ENCODE peak calls at places on chromosomes 6 and 20, in nine cellular contexts. One of them, this sample, is unnamed.

GRCh38 chr6:87914637-87915395 is 132.8 kb upstream of the SPACA1 start:
- DNase-seq in M059J: no peak
- DNase-seq in activated CD8-positive, alpha-beta memory T cell treated with anti-CD3 and anti-CD28 coated beads for 1 hour: no peak
- DNase-seq in stimulated activated CD8-positive, alpha-beta memory T cell treated with anti-CD3 and anti-CD28 coated beads, Interleukin-15, amount 100 ng/mL, for 48 hours: no peak
- DNase-seq in CD4-positive, alpha-beta memory T cell: no peak
- DNase-seq in brain microvascular endothelial cell: peak
- DNase-seq in EL: no peak
- DNase-seq in ACHN: no peak
- DNase-seq in pancreas: no peak
- DNase-seq in this sample: peak

GRCh38 chr6:157987788-157988699 is 6.4 kb downstream of the SYNJ2 start:
- DNase-seq in stimulated activated CD8-positive, alpha-beta memory T cell treated with anti-CD3 and anti-CD28 coated beads, Interleukin-15, amount 100 ng/mL, for 48 hours: no peak
- DNase-seq in ACHN: no peak
- DNase-seq in CD4-positive, alpha-beta memory T cell: no peak
- DNase-seq in pancreas: no peak
- DNase-seq in M059J: no peak
- DNase-seq in activated CD8-positive, alpha-beta memory T cell treated with anti-CD3 and anti-CD28 coated beads for 1 hour: no peak
- DNase-seq in brain microvascular endothelial cell: no peak
- DNase-seq in EL: no peak
- DNase-seq in this sample: no peak

GRCh38 chr6:143262859-143263258 is 187.6 kb downstream of the ADAT2 start:
- DNase-seq in EL: no peak
- DNase-seq in M059J: no peak
- DNase-seq in CD4-positive, alpha-beta memory T cell: no peak
- DNase-seq in ACHN: no peak
- DNase-seq in activated CD8-positive, alpha-beta memory T cell treated with anti-CD3 and anti-CD28 coated beads for 1 hour: no peak
- DNase-seq in stimulated activated CD8-positive, alpha-beta memory T cell treated with anti-CD3 and anti-CD28 coated beads, Interleukin-15, amount 100 ng/mL, for 48 hours: no peak
- DNase-seq in pancreas: no peak
- DNase-seq in brain microvascular endothelial cell: no peak
- DNase-seq in this sample: no peak

GRCh38 chr20:6767536-6768227 is at the start of gene BMP2:
- DNase-seq in stimulated activated CD8-positive, alpha-beta memory T cell treated with anti-CD3 and anti-CD28 coated beads, Interleukin-15, amount 100 ng/mL, for 48 hours: no peak
- DNase-seq in CD4-positive, alpha-beta memory T cell: no peak
- DNase-seq in pancreas: peak
- DNase-seq in M059J: peak
- DNase-seq in ACHN: peak
- DNase-seq in activated CD8-positive, alpha-beta memory T cell treated with anti-CD3 and anti-CD28 coated beads for 1 hour: no peak
- DNase-seq in brain microvascular endothelial cell: peak
- DNase-seq in EL: peak
- DNase-seq in this sample: peak

GRCh38 chr6:142297996-142298753 is 3.6 kb upstream of the ADGRG6 start:
- DNase-seq in pancreas: no peak
- DNase-seq in EL: peak
- DNase-seq in CD4-positive, alpha-beta memory T cell: no peak
- DNase-seq in activated CD8-positive, alpha-beta memory T cell treated with anti-CD3 and anti-CD28 coated beads for 1 hour: no peak
- DNase-seq in stimulated activated CD8-positive, alpha-beta memory T cell treated with anti-CD3 and anti-CD28 coated beads, Interleukin-15, amount 100 ng/mL, for 48 hours: no peak
- DNase-seq in brain microvascular endothelial cell: peak
- DNase-seq in ACHN: peak
- DNase-seq in M059J: peak
- DNase-seq in this sample: peak

GRCh38 chr20:1005452-1006027 is 3.4 kb upstream of the RSPO4 start:
- DNase-seq in EL: peak
- DNase-seq in CD4-positive, alpha-beta memory T cell: peak
- DNase-seq in stimulated activated CD8-positive, alpha-beta memory T cell treated with anti-CD3 and anti-CD28 coated beads, Interleukin-15, amount 100 ng/mL, for 48 hours: no peak
- DNase-seq in ACHN: peak
- DNase-seq in activated CD8-positive, alpha-beta memory T cell treated with anti-CD3 and anti-CD28 coated beads for 1 hour: no peak
- DNase-seq in M059J: peak
- DNase-seq in pancreas: no peak
- DNase-seq in brain microvascular endothelial cell: peak
- DNase-seq in this sample: no peak

GRCh38 chr20:57335392-57335791 is 5.8 kb downstream of the SPO11 start:
- DNase-seq in brain microvascular endothelial cell: no peak
- DNase-seq in M059J: peak
- DNase-seq in stimulated activated CD8-positive, alpha-beta memory T cell treated with anti-CD3 and anti-CD28 coated beads, Interleukin-15, amount 100 ng/mL, for 48 hours: no peak
- DNase-seq in EL: no peak
- DNase-seq in activated CD8-positive, alpha-beta memory T cell treated with anti-CD3 and anti-CD28 coated beads for 1 hour: no peak
- DNase-seq in ACHN: peak
- DNase-seq in pancreas: no peak
- DNase-seq in CD4-positive, alpha-beta memory T cell: no peak
- DNase-seq in this sample: no peak

GRCh38 chr20:53609501-53610445 is 16.1 kb upstream of the ZNF217 start:
- DNase-seq in stimulated activated CD8-positive, alpha-beta memory T cell treated with anti-CD3 and anti-CD28 coated beads, Interleukin-15, amount 100 ng/mL, for 48 hours: peak
- DNase-seq in CD4-positive, alpha-beta memory T cell: peak
- DNase-seq in EL: peak
- DNase-seq in ACHN: no peak
- DNase-seq in brain microvascular endothelial cell: no peak
- DNase-seq in pancreas: peak
- DNase-seq in M059J: peak
- DNase-seq in activated CD8-positive, alpha-beta memory T cell treated with anti-CD3 and anti-CD28 coated beads for 1 hour: peak
- DNase-seq in this sample: no peak

GRCh38 chr20:17871861-17872260 is 96.7 kb downstream of the SNX5 start:
- DNase-seq in stimulated activated CD8-positive, alpha-beta memory T cell treated with anti-CD3 and anti-CD28 coated beads, Interleukin-15, amount 100 ng/mL, for 48 hours: no peak
- DNase-seq in pancreas: no peak
- DNase-seq in activated CD8-positive, alpha-beta memory T cell treated with anti-CD3 and anti-CD28 coated beads for 1 hour: no peak
- DNase-seq in CD4-positive, alpha-beta memory T cell: no peak
- DNase-seq in EL: no peak
- DNase-seq in brain microvascular endothelial cell: no peak
- DNase-seq in ACHN: no peak
- DNase-seq in M059J: no peak
- DNase-seq in this sample: no peak

GRCh38 chr20:51661609-51662178 is 106.5 kb downstream of the ATP9A start:
- DNase-seq in CD4-positive, alpha-beta memory T cell: peak
- DNase-seq in stimulated activated CD8-positive, alpha-beta memory T cell treated with anti-CD3 and anti-CD28 coated beads, Interleukin-15, amount 100 ng/mL, for 48 hours: peak
- DNase-seq in ACHN: no peak
- DNase-seq in brain microvascular endothelial cell: no peak
- DNase-seq in activated CD8-positive, alpha-beta memory T cell treated with anti-CD3 and anti-CD28 coated beads for 1 hour: no peak
- DNase-seq in pancreas: no peak
- DNase-seq in M059J: peak
- DNase-seq in EL: peak
- DNase-seq in this sample: peak

GRCh38 chr6:7891098-7891872 is 19.3 kb downstream of the TXNDC5 start:
- DNase-seq in activated CD8-positive, alpha-beta memory T cell treated with anti-CD3 and anti-CD28 coated beads for 1 hour: no peak
- DNase-seq in EL: no peak
- DNase-seq in stimulated activated CD8-positive, alpha-beta memory T cell treated with anti-CD3 and anti-CD28 coated beads, Interleukin-15, amount 100 ng/mL, for 48 hours: no peak
- DNase-seq in brain microvascular endothelial cell: no peak
- DNase-seq in CD4-positive, alpha-beta memory T cell: no peak
- DNase-seq in pancreas: no peak
- DNase-seq in ACHN: no peak
- DNase-seq in M059J: no peak
- DNase-seq in this sample: no peak

GRCh38 chr6:154496191-154496590 is 14.3 kb downstream of the CNKSR3 start:
- DNase-seq in pancreas: no peak
- DNase-seq in CD4-positive, alpha-beta memory T cell: no peak
- DNase-seq in stimulated activated CD8-positive, alpha-beta memory T cell treated with anti-CD3 and anti-CD28 coated beads, Interleukin-15, amount 100 ng/mL, for 48 hours: no peak
- DNase-seq in ACHN: no peak
- DNase-seq in M059J: no peak
- DNase-seq in activated CD8-positive, alpha-beta memory T cell treated with anti-CD3 and anti-CD28 coated beads for 1 hour: no peak
- DNase-seq in EL: no peak
- DNase-seq in brain microvascular endothelial cell: no peak
- DNase-seq in this sample: no peak

GRCh38 chr6:31178143-31179041 is 7.9 kb upstream of the POU5F1 start:
- DNase-seq in EL: peak
- DNase-seq in activated CD8-positive, alpha-beta memory T cell treated with anti-CD3 and anti-CD28 coated beads for 1 hour: no peak
- DNase-seq in ACHN: no peak
- DNase-seq in CD4-positive, alpha-beta memory T cell: no peak
- DNase-seq in brain microvascular endothelial cell: no peak
- DNase-seq in stimulated activated CD8-positive, alpha-beta memory T cell treated with anti-CD3 and anti-CD28 coated beads, Interleukin-15, amount 100 ng/mL, for 48 hours: no peak
- DNase-seq in M059J: no peak
- DNase-seq in pancreas: no peak
- DNase-seq in this sample: no peak

GRCh38 chr6:2026133-2026532 is 219.3 kb downstream of the GMDS start:
- DNase-seq in M059J: peak
- DNase-seq in CD4-positive, alpha-beta memory T cell: no peak
- DNase-seq in activated CD8-positive, alpha-beta memory T cell treated with anti-CD3 and anti-CD28 coated beads for 1 hour: no peak
- DNase-seq in stimulated activated CD8-positive, alpha-beta memory T cell treated with anti-CD3 and anti-CD28 coated beads, Interleukin-15, amount 100 ng/mL, for 48 hours: no peak
- DNase-seq in EL: no peak
- DNase-seq in brain microvascular endothelial cell: no peak
- DNase-seq in ACHN: no peak
- DNase-seq in pancreas: no peak
- DNase-seq in this sample: no peak

GRCh38 chr20:32902456-32903420 is 44.0 kb downstream of the EFCAB8 start:
- DNase-seq in activated CD8-positive, alpha-beta memory T cell treated with anti-CD3 and anti-CD28 coated beads for 1 hour: peak
- DNase-seq in CD4-positive, alpha-beta memory T cell: peak
- DNase-seq in brain microvascular endothelial cell: peak
- DNase-seq in pancreas: peak
- DNase-seq in M059J: peak
- DNase-seq in stimulated activated CD8-positive, alpha-beta memory T cell treated with anti-CD3 and anti-CD28 coated beads, Interleukin-15, amount 100 ng/mL, for 48 hours: peak
- DNase-seq in ACHN: peak
- DNase-seq in EL: peak
- DNase-seq in this sample: peak

GRCh38 chr20:46928580-46929132 is 34.0 kb downstream of the EYA2 start:
- DNase-seq in ACHN: no peak
- DNase-seq in pancreas: no peak
- DNase-seq in stimulated activated CD8-positive, alpha-beta memory T cell treated with anti-CD3 and anti-CD28 coated beads, Interleukin-15, amount 100 ng/mL, for 48 hours: no peak
- DNase-seq in activated CD8-positive, alpha-beta memory T cell treated with anti-CD3 and anti-CD28 coated beads for 1 hour: no peak
- DNase-seq in M059J: peak
- DNase-seq in EL: peak
- DNase-seq in brain microvascular endothelial cell: no peak
- DNase-seq in CD4-positive, alpha-beta memory T cell: no peak
- DNase-seq in this sample: peak

GRCh38 chr6:34522740-34523139 is 33.4 kb downstream of the SPDEF start:
- DNase-seq in brain microvascular endothelial cell: no peak
- DNase-seq in ACHN: no peak
- DNase-seq in pancreas: no peak
- DNase-seq in activated CD8-positive, alpha-beta memory T cell treated with anti-CD3 and anti-CD28 coated beads for 1 hour: no peak
- DNase-seq in stimulated activated CD8-positive, alpha-beta memory T cell treated with anti-CD3 and anti-CD28 coated beads, Interleukin-15, amount 100 ng/mL, for 48 hours: no peak
- DNase-seq in CD4-positive, alpha-beta memory T cell: no peak
- DNase-seq in EL: no peak
- DNase-seq in M059J: no peak
- DNase-seq in this sample: no peak

GRCh38 chr6:146700078-146700686 is 101.4 kb downstream of the ADGB start:
- DNase-seq in brain microvascular endothelial cell: peak
- DNase-seq in activated CD8-positive, alpha-beta memory T cell treated with anti-CD3 and anti-CD28 coated beads for 1 hour: no peak
- DNase-seq in M059J: peak
- DNase-seq in stimulated activated CD8-positive, alpha-beta memory T cell treated with anti-CD3 and anti-CD28 coated beads, Interleukin-15, amount 100 ng/mL, for 48 hours: no peak
- DNase-seq in ACHN: peak
- DNase-seq in EL: peak
- DNase-seq in CD4-positive, alpha-beta memory T cell: peak
- DNase-seq in pancreas: peak
- DNase-seq in this sample: peak

GRCh38 chr6:143556529-143556928 is 45.0 kb upstream of the FUCA2 start:
- DNase-seq in EL: peak
- DNase-seq in M059J: peak
- DNase-seq in ACHN: peak
- DNase-seq in activated CD8-positive, alpha-beta memory T cell treated with anti-CD3 and anti-CD28 coated beads for 1 hour: no peak
- DNase-seq in CD4-positive, alpha-beta memory T cell: no peak
- DNase-seq in pancreas: no peak
- DNase-seq in brain microvascular endothelial cell: peak
- DNase-seq in stimulated activated CD8-positive, alpha-beta memory T cell treated with anti-CD3 and anti-CD28 coated beads, Interleukin-15, amount 100 ng/mL, for 48 hours: no peak
- DNase-seq in this sample: peak

GRCh38 chr6:159172066-159172465 is 2.9 kb downstream of the FNDC1 start:
- DNase-seq in EL: no peak
- DNase-seq in M059J: no peak
- DNase-seq in activated CD8-positive, alpha-beta memory T cell treated with anti-CD3 and anti-CD28 coated beads for 1 hour: no peak
- DNase-seq in ACHN: no peak
- DNase-seq in CD4-positive, alpha-beta memory T cell: no peak
- DNase-seq in stimulated activated CD8-positive, alpha-beta memory T cell treated with anti-CD3 and anti-CD28 coated beads, Interleukin-15, amount 100 ng/mL, for 48 hours: no peak
- DNase-seq in pancreas: no peak
- DNase-seq in brain microvascular endothelial cell: no peak
- DNase-seq in this sample: peak

GRCh38 chr6:4906293-4906941 is 97.4 kb downstream of the RPP40 start:
- DNase-seq in CD4-positive, alpha-beta memory T cell: no peak
- DNase-seq in activated CD8-positive, alpha-beta memory T cell treated with anti-CD3 and anti-CD28 coated beads for 1 hour: no peak
- DNase-seq in EL: no peak
- DNase-seq in pancreas: no peak
- DNase-seq in M059J: no peak
- DNase-seq in stimulated activated CD8-positive, alpha-beta memory T cell treated with anti-CD3 and anti-CD28 coated beads, Interleukin-15, amount 100 ng/mL, for 48 hours: no peak
- DNase-seq in brain microvascular endothelial cell: no peak
- DNase-seq in ACHN: no peak
- DNase-seq in this sample: no peak

GRCh38 chr20:44495802-44496481 is 20.3 kb downstream of the TTPAL start:
- DNase-seq in CD4-positive, alpha-beta memory T cell: no peak
- DNase-seq in pancreas: no peak
- DNase-seq in activated CD8-positive, alpha-beta memory T cell treated with anti-CD3 and anti-CD28 coated beads for 1 hour: no peak
- DNase-seq in M059J: peak
- DNase-seq in ACHN: peak
- DNase-seq in brain microvascular endothelial cell: peak
- DNase-seq in EL: peak
- DNase-seq in stimulated activated CD8-positive, alpha-beta memory T cell treated with anti-CD3 and anti-CD28 coated beads, Interleukin-15, amount 100 ng/mL, for 48 hours: no peak
- DNase-seq in this sample: peak

This sample was measured in GM03348.